ENCODE peak calls at places on chromosomes 11 and 22, in ten cellular contexts. T is sigmoid colon, S is lower leg skin, N is stomach, P is body of pancreas, K is suprapubic skin, Z is IMR-90, O is A549, W is thyroid gland, L is HCT116. E is an unnamed sample.

GRCh38 chr11:33725496-33725895 is 10.7 kb downstream of the CD59 start:
- DNase-seq in P (no peak), O (no peak), W (no peak), N (no peak), Z (no peak), L (no peak), T (no peak), K (no peak), S (no peak), E (no peak)

GRCh38 chr11:75269367-75269660 is 28.7 kb downstream of the TPBGL start:
- DNase-seq in S (peak), K (no peak), W (no peak), L (no peak), O (no peak), T (peak), P (no peak), Z (no peak), N (no peak), E (peak)

GRCh38 chr11:44032304-44033085 is 15.3 kb upstream of the ACCSL start:
- DNase-seq in L (no peak), O (no peak), Z (peak), N (no peak), P (no peak), T (no peak), W (peak), K (peak), S (no peak), E (peak)

GRCh38 chr22:33883561-33883960 is 36.7 kb downstream of the LARGE1 start:
- DNase-seq in Z (no peak), P (no peak), K (no peak), S (no peak), T (no peak), N (no peak), W (no peak), L (no peak), O (no peak), E (peak)

GRCh38 chr22:33036881-33037280 is 21.3 kb downstream of the SYN3 start:
- DNase-seq in W (no peak), O (no peak), Z (no peak), N (no peak), T (no peak), K (no peak), L (no peak), P (no peak), S (peak), E (no peak)

GRCh38 chr11:96061094-96061493 is 137.2 kb upstream of the MTMR2 start:
- DNase-seq in W (no peak), L (no peak), O (no peak), N (no peak), K (no peak), T (no peak), Z (no peak), P (no peak), S (no peak), E (no peak)

GRCh38 chr22:46065733-46066454 is 84.4 kb upstream of the PPARA start:
- DNase-seq in Z (no peak), P (no peak), O (no peak), T (no peak), N (no peak), K (no peak), W (no peak), L (no peak), S (no peak), E (no peak)

GRCh38 chr11:118845369-118845768 is 38.3 kb upstream of the CXCR5 start:
- DNase-seq in O (no peak), Z (peak), N (no peak), P (no peak), L (no peak), S (no peak), W (no peak), T (no peak), K (no peak), E (no peak)

GRCh38 chr11:20584093-20584774 is 15.2 kb upstream of the SLC6A5 start:
- DNase-seq in T (no peak), Z (no peak), P (no peak), L (no peak), W (no peak), N (no peak), O (no peak), S (no peak), K (no peak), E (no peak)

GRCh38 chr22:45154383-45154782 is 9.3 kb upstream of the NUP50 start:
- DNase-seq in N (no peak), W (no peak), O (no peak), P (no peak), L (no peak), Z (peak), K (no peak), T (no peak), S (no peak), E (no peak)

GRCh38 chr11:13210424-13210823 is 67.2 kb upstream of the BMAL1 start:
- DNase-seq in P (peak), N (peak), W (peak), Z (peak), L (peak), K (no peak), S (no peak), O (peak), T (peak), E (peak)

GRCh38 chr11:133019545-133019944 is 512.8 kb downstream of the OPCML start:
- DNase-seq in W (no peak), K (no peak), N (no peak), O (no peak), P (no peak), Z (no peak), T (no peak), L (no peak), S (peak), E (no peak)

GRCh38 chr11:2928605-2929510 is at the start of gene PHLDA2:
- DNase-seq in S (peak), T (peak), N (peak), O (peak), P (peak), W (peak), L (peak), Z (peak), K (no peak), E (no peak)

GRCh38 chr11:112082729-112083128 is 3.8 kb downstream of the TIMM8B start:
- DNase-seq in K (no peak), N (no peak), S (no peak), L (no peak), W (no peak), Z (peak), P (no peak), O (no peak), T (no peak), E (peak)

GRCh38 chr22:23495614-23496444 is 84.3 kb downstream of the IGLL1 start:
- DNase-seq in L (no peak), W (no peak), Z (no peak), N (no peak), P (no peak), T (no peak), K (no peak), S (peak), O (no peak), E (no peak)

GRCh38 chr11:68463714-68464113 is 3.2 kb downstream of the PPP6R3 start:
- DNase-seq in N (no peak), S (no peak), O (no peak), P (no peak), W (no peak), L (no peak), K (peak), Z (no peak), T (no peak), E (no peak)

DNA sequence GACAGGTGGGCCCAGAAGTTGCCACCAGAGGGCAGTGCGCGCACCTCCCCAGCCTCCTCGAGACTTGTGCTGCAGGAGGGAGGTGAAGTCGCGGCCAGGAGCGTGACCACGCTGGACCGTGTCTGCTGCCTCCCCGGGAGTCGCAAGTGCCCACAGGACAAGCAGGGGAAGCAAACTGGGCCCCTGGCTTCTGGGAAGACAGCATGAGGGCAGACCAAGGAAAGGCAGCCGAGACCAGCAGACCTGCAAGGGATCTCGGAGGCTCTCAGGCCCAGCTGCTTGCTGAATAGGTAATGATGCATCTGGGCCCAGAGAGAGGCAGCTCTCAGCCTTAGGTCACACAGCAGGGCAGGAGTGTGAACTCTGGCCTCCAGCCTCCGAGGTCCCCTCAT is 17.0 kb upstream of the IL2RB start:
- DNase-seq in P (peak), W (peak), Z (peak), N (peak), K (peak), T (peak), O (peak), L (no peak), S (peak), E (peak)
- TF ChIP-seq POLR2A in P (no peak), W (no peak), Z (no peak), N (no peak), K (no peak), T (no peak), O (no peak), L (no peak), S (no peak), E (no peak)

DNA sequence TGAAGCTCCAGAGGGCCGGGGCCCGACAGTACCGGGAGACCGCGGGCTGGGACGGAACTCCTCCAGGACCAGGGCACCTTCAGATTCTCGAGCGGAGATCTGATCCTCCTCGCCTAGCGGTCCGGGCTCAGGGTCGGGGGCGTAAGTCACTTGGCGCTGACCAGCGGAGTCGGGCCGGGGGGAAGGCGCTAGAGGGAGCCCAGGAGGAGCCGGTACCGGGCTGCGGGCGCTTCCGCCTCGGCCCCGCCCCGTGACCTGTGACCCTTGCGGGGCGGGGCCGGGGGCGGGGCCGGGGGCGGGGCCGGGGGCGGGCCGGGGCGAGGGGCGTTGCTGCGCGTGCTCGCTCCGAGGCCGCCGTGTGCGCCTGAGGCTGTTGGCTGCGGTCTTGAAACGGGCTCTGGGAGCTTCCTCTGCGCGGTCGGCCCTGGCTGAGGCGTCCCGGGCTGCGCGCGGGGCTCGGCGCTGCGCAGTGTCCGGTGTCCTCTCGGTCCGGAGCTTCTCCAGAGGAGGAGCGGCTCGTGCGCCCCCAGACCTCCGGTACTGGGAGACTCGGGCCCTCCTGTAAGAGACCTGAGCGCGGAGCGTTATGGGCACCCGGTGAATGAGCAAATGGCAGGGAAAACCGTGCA is at the start of gene ARSA:
- DNase-seq in K (peak), T (peak), N (peak), P (peak), W (peak), L (no peak), O (no peak), S (peak), Z (peak), E (peak)
- TF ChIP-seq POLR2A in K (no peak), T (peak), N (no peak), P (peak), W (peak), L (peak), O (peak), S (no peak), Z (no peak), E (peak)

GRCh38 chr11:65424200-65425104 is 1.9 kb downstream of the NEAT1 start:
- DNase-seq in W (peak), Z (peak), T (peak), P (peak), K (peak), N (peak), O (no peak), L (no peak), S (peak), E (peak)
- TF ChIP-seq POLR2A in W (peak), Z (peak), T (no peak), P (no peak), K (no peak), N (no peak), O (peak), L (no peak), S (no peak), E (no peak)

GRCh38 chr22:29306175-29306829 is at the start of gene GAS2L1:
- DNase-seq in P (peak), W (peak), K (no peak), Z (peak), N (peak), S (peak), L (peak), O (peak), T (peak), E (peak)
- TF ChIP-seq POLR2A in P (peak), W (no peak), K (no peak), Z (peak), N (no peak), S (no peak), L (no peak), O (no peak), T (no peak), E (no peak)

GRCh38 chr11:66676279-66676919 is 1.3 kb downstream of the RBM4B start:
- DNase-seq in L (no peak), T (no peak), K (no peak), P (no peak), S (no peak), W (no peak), O (no peak), Z (no peak), N (no peak), E (no peak)

GRCh38 chr11:66674964-66675602 is 2.6 kb downstream of the RBM4B start:
- DNase-seq in T (no peak), K (no peak), P (no peak), L (no peak), W (no peak), N (no peak), O (no peak), Z (no peak), S (no peak), E (no peak)

GRCh38 chr11:66680966-66681645 is 3.4 kb upstream of the RBM4B start:
- DNase-seq in S (no peak), P (no peak), O (no peak), W (no peak), Z (no peak), L (no peak), N (no peak), K (no peak), T (no peak), E (no peak)

GRCh38 chr11:66676931-66677598 is 622 bp downstream of the RBM4B start:
- DNase-seq in T (peak), O (no peak), K (no peak), S (no peak), W (no peak), Z (peak), L (no peak), P (no peak), N (no peak), E (no peak)

DNA sequence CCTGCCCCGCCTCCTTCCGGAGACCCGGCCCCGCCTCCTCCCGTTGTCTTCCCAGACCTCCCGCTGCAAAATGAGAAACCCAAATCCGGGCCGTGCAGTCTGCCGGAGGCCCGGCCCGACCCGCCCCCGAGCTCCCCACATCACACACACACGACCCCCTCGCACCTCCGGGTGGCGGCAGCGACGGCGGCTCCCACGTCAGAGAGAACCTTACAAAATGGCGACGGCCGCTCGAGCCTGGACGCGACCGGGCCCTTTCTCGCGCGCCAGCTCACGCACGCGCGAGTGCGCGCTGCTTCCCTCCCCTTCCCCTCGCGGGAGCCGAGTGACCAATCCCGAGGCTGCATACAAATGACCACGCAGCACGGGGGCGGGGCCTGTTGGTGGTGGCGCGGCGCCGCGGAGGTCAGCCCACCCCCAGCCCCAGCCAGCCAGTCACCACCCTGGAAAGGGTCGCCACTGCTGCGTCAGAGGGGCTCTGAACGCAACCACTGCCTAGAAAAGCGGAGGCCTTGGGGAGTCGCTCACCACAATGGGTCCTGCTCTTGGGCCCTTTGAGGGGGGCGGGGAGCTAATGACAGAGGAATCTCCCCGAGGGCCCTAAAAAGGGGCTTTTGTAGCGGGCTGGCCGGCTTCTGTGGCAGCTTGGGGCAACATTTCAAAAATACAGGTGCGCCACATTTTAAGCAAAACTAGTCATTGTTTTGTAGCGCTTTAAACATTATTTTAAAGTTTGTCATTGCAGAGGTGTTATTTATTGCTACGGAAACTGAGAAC is at the start of gene RBM4B:
- DNase-seq in S (peak), L (peak), W (peak), K (peak), T (peak), N (peak), O (peak), P (peak), Z (peak), E (peak)
- TF ChIP-seq POLR2A in S (no peak), L (peak), W (peak), K (peak), T (peak), N (no peak), O (peak), P (peak), Z (peak), E (peak)

DNA sequence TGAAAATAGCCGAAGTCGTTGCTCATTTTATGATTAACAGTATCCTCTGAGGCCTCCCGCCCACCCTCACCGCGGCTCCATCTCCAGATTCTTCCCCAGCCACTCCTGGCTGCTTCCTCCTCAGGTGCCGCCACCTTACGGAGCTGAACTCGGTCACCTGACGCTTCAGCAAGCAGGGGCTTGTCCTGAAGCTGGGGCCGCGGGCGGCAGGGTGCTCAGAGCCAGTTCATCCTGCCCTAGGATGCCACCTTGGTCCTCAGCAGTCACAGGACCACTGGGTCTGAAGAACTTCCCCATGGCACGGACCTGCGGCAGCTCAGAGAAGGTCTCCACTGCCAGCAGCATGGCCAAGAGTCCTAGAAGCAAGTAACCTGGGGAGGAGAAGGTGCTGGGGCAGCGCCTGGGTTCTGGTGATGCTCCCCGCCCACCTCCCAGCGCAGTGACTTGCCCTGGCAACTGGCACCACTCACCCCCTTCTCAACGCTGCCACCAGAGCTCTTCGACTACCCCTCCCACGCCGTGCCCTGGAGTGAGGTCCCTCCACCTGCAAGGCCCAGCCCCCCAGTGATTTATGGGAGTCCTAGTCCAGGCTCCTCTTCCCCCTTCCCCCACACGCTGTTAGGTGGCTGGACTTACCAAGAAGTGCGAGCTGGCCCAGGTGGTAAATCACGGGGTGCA is 2.6 kb downstream of the KCNK7 start:
- DNase-seq in S (no peak), W (no peak), O (no peak), N (no peak), Z (no peak), T (no peak), K (no peak), P (no peak), L (no peak), E (no peak)
- TF ChIP-seq POLR2A in S (no peak), W (no peak), O (no peak), N (no peak), Z (no peak), T (no peak), K (no peak), P (no peak), L (no peak), E (no peak)

GRCh38 chr11:93525601-93526000 is 17.6 kb downstream of the SMCO4 start:
- DNase-seq in K (no peak), W (no peak), Z (peak), L (no peak), O (no peak), S (no peak), T (no peak), N (no peak), P (no peak), E (peak)

GRCh38 chr11:93528252-93528651 is 14.9 kb downstream of the SMCO4 start:
- DNase-seq in N (no peak), O (no peak), K (no peak), W (no peak), P (no peak), Z (no peak), L (no peak), T (no peak), S (no peak), E (peak)

GRCh38 chr11:93528757-93529639 is 14.2 kb downstream of the SMCO4 start:
- DNase-seq in S (no peak), P (peak), T (no peak), Z (no peak), W (no peak), N (no peak), K (no peak), L (no peak), O (no peak), E (peak)

GRCh38 chr11:93526058-93526633 is 17.0 kb downstream of the SMCO4 start:
- DNase-seq in Z (no peak), N (no peak), S (no peak), T (no peak), P (no peak), O (no peak), K (no peak), W (no peak), L (no peak), E (no peak)

GRCh38 chr11:93526691-93527583 is 16.3 kb downstream of the SMCO4 start:
- DNase-seq in L (no peak), K (no peak), N (no peak), Z (no peak), T (no peak), O (no peak), S (no peak), P (no peak), W (no peak), E (no peak)
- TF ChIP-seq POLR2A in L (no peak), K (no peak), N (no peak), Z (no peak), T (no peak), O (no peak), S (no peak), P (no peak), W (no peak), E (no peak)

GRCh38 chr11:128345316-128345715 is 242.0 kb downstream of the ETS1 start:
- DNase-seq in S (no peak), T (no peak), P (no peak), Z (no peak), O (no peak), L (no peak), W (no peak), N (no peak), K (no peak), E (no peak)

GRCh38 chr11:128343134-128343514 is 244.2 kb downstream of the ETS1 start:
- DNase-seq in T (no peak), W (no peak), Z (no peak), K (no peak), P (no peak), L (no peak), N (no peak), S (no peak), O (no peak), E (no peak)

GRCh38 chr11:128343870-128344269 is 243.5 kb downstream of the ETS1 start:
- DNase-seq in L (no peak), N (no peak), P (no peak), S (no peak), T (no peak), Z (peak), K (no peak), O (no peak), W (no peak), E (no peak)

GRCh38 chr11:128349650-128350296 is 237.6 kb downstream of the ETS1 start:
- DNase-seq in S (no peak), T (no peak), N (no peak), P (no peak), K (no peak), O (no peak), W (no peak), Z (no peak), L (no peak), E (no peak)

GRCh38 chr11:128346808-128347207 is 240.6 kb downstream of the ETS1 start:
- DNase-seq in O (no peak), L (no peak), T (no peak), P (no peak), N (no peak), K (no peak), Z (peak), S (no peak), W (peak), E (no peak)
- TF ChIP-seq POLR2A in O (no peak), L (no peak), T (no peak), P (no peak), N (no peak), K (no peak), Z (no peak), S (no peak), W (no peak), E (no peak)

E was measured in gastrocnemius medialis.